ENCODE peak calls at places on chromosomes 3 and 15, in six cellular contexts. H is astrocyte; M is adrenal gland; R is CD4-positive, alpha-beta memory T cell; Y is trophoblast cell; G is CD4-positive, alpha-beta T cell. S is an unnamed sample.

GRCh38 chr3:45666729-45667440 is 22.3 kb upstream of the SACM1L start:
- DNase-seq in H (peak), R (no peak), G (no peak), M (peak), Y (no peak), S (no peak)

GRCh38 chr3:42752961-42753360 is 20.1 kb downstream of the CCDC13 start:
- DNase-seq in G (no peak), H (no peak), M (no peak), Y (no peak), R (no peak), S (no peak)

GRCh38 chr3:101170047-101170771 is 150.2 kb downstream of the IMPG2 start:
- DNase-seq in Y (peak), H (no peak), G (no peak), R (no peak), M (no peak), S (no peak)

GRCh38 chr3:155560594-155560993 is 184.3 kb downstream of the PLCH1 start:
- DNase-seq in R (no peak), G (no peak), M (no peak), Y (peak), H (peak), S (no peak)

GRCh38 chr3:159787191-159787590 is 201.4 kb upstream of the IL12A start:
- DNase-seq in R (no peak), H (peak), M (no peak), Y (peak), G (no peak), S (no peak)

GRCh38 chr3:42692667-42693529 is 7.6 kb downstream of the KLHL40 start:
- DNase-seq in R (no peak), G (no peak), Y (peak), M (no peak), H (no peak), S (no peak)

GRCh38 chr3:55662683-55663082 is 175.6 kb upstream of the WNT5A start:
- DNase-seq in M (no peak), H (peak), R (no peak), G (no peak), Y (peak), S (no peak)

GRCh38 chr15:52139599-52140462 is 27.3 kb upstream of the BCL2L10 start:
- DNase-seq in G (peak), Y (peak), M (peak), H (peak), R (peak), S (peak)

GRCh38 chr3:57927916-57928315 is 80.3 kb upstream of the FLNB start:
- DNase-seq in H (no peak), G (no peak), R (no peak), M (no peak), Y (no peak), S (no peak)

GRCh38 chr15:31325432-31325975 is 1.1 kb upstream of the KLF13 start:
- DNase-seq in G (peak), R (no peak), H (no peak), Y (peak), M (peak), S (peak)

GRCh38 chr15:93709708-93710107 is 521.7 kb upstream of the MCTP2 start:
- DNase-seq in M (no peak), G (no peak), H (no peak), Y (peak), R (no peak), S (peak)

GRCh38 chr3:50158747-50159146 is 3.6 kb downstream of the SEMA3F start:
- DNase-seq in Y (no peak), G (no peak), H (no peak), R (no peak), M (no peak), S (no peak)

GRCh38 chr15:83571820-83572707 is 81.9 kb upstream of the ADAMTSL3 start:
- DNase-seq in M (no peak), H (no peak), G (no peak), Y (peak), R (no peak), S (no peak)

GRCh38 chr15:88571153-88572029 is 24.9 kb upstream of the DET1 start:
- DNase-seq in R (no peak), G (no peak), M (peak), Y (no peak), H (no peak), S (no peak)

GRCh38 chr3:132964267-132964666 is 73.9 kb upstream of the TMEM108 start:
- DNase-seq in H (no peak), G (no peak), R (no peak), Y (no peak), M (no peak), S (no peak)

GRCh38 chr3:14166877-14167605 is 11.4 kb downstream of the XPC start:
- DNase-seq in H (no peak), R (no peak), G (no peak), M (no peak), Y (no peak), S (no peak)

GRCh38 chr3:7781395-7781794 is 720.2 kb upstream of the LMCD1 start:
- DNase-seq in G (no peak), Y (no peak), H (no peak), R (no peak), M (no peak), S (no peak)

GRCh38 chr15:80669599-80670273 is 25.4 kb upstream of the ABHD17C start:
- DNase-seq in Y (peak), M (no peak), G (no peak), R (no peak), H (peak), S (no peak)

GRCh38 chr3:171676600-171677175 is 133.6 kb downstream of the PLD1 start:
- DNase-seq in R (no peak), Y (no peak), M (no peak), H (no peak), G (no peak), S (no peak)

GRCh38 chr3:126439346-126439967 is 36.2 kb downstream of the ZXDC start:
- DNase-seq in R (no peak), G (no peak), Y (no peak), M (no peak), H (no peak), S (no peak)

GRCh38 chr3:37700849-37701248 is 160.8 kb upstream of the CTDSPL start:
- DNase-seq in R (no peak), H (no peak), Y (no peak), G (no peak), M (no peak), S (no peak)

GRCh38 chr3:124592658-124593441 is 137.4 kb upstream of the UMPS start:
- DNase-seq in G (no peak), Y (peak), R (no peak), M (no peak), H (no peak), S (peak)

GRCh38 chr3:11185564-11186317 is 31.4 kb downstream of the HRH1 start:
- DNase-seq in G (no peak), R (no peak), Y (peak), M (peak), H (peak), S (peak)

GRCh38 chr3:15223684-15224575 is 17.9 kb downstream of the CAPN7 start:
- DNase-seq in R (no peak), H (no peak), G (no peak), M (no peak), Y (no peak), S (no peak)

DNA sequence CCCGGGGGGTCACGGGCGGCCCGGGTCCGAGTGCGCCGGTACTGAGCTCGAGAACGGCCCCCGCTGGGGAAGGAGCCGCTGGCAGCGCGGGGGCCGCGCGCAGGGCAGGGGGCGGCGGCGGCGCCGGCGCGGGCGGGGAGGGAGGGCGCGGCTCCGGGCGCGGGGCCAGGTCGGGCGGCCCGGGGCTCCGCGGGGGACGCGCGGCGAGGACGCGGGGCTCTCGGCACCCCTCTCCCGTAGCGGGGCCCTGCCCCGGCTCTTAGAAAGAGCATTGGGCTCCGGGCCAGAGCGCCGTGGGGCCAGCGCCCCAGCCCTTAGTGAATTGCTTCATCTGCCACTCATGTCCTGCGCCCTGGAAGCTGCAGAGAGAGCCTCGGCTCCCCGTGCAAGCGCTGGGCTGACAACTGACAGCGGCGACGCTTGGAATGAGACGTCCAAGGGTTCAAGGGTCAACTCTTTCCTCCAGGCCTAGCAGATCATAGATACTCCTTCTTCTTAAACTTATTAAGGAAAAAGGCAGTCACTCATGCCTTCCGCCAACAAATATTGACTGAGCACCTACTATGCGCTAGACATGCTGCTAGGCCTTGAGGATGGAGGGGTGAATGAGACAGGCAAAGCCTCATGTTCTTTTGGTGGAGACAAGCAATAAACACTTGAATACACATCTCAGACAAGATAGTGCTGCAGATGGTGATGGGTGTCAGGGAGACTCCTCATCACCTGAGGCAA is 140.8 kb downstream of the SMAD6 start:
- DNase-seq in Y (peak), M (peak), R (peak), H (peak), G (no peak), S (peak)
- H3K27ac ChIP-seq in Y (peak), M (no peak), R (no peak), H (peak), G (no peak), S (peak)

GRCh38 chr3:116423945-116424344 is 21.3 kb downstream of the LSAMP start:
- DNase-seq in M (no peak), H (peak), R (no peak), G (no peak), Y (no peak), S (no peak)
- H3K27ac ChIP-seq in M (no peak), H (no peak), R (no peak), G (no peak), Y (no peak), S (peak)

DNA sequence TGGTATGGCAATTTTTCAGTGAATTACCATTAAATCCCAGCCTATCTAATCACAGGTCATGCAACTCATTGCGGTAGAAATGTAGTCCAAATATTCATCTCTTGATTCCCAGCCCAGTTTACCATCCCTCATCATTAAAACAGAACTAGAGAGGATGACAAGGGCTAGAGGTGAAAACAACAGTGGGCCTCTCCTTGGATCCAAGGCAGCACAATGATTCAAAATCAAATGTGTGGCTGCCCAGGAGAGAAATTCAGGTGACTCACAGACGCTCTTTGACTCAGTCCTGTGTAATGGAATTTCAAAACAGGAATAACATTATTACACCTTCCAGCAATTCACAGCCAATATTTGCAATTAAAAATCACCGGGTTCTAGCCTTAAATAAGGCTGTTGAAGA is 246.5 kb downstream of the TBL1XR1 start:
- DNase-seq in G (no peak), M (no peak), Y (peak), H (peak), R (no peak), S (no peak)
- H3K27ac ChIP-seq in G (no peak), M (no peak), Y (no peak), H (peak), R (no peak), S (no peak)

GRCh38 chr3:23446301-23446700 is 243.2 kb downstream of the UBE2E2 start:
- DNase-seq in M (no peak), R (no peak), H (no peak), G (no peak), Y (peak), S (no peak)
- H3K27ac ChIP-seq in M (no peak), R (no peak), H (no peak), G (no peak), Y (no peak), S (no peak)

GRCh38 chr3:197468167-197468566 is 87.6 kb downstream of the BDH1 start:
- DNase-seq in M (no peak), R (no peak), Y (no peak), G (no peak), H (no peak), S (no peak)

GRCh38 chr3:197464794-197465193 is 91.0 kb downstream of the BDH1 start:
- DNase-seq in H (no peak), M (no peak), Y (no peak), R (no peak), G (no peak), S (no peak)

GRCh38 chr3:197465197-197465995 is 90.4 kb downstream of the BDH1 start:
- DNase-seq in G (no peak), R (no peak), M (no peak), H (no peak), Y (no peak), S (no peak)

GRCh38 chr3:197465996-197466549 is 89.7 kb downstream of the BDH1 start:
- DNase-seq in Y (peak), M (peak), R (no peak), G (no peak), H (peak), S (no peak)

GRCh38 chr3:197466586-197467399 is 89.0 kb downstream of the BDH1 start:
- DNase-seq in G (no peak), H (peak), M (peak), Y (peak), R (no peak), S (no peak)
- H3K27ac ChIP-seq in G (no peak), H (peak), M (no peak), Y (peak), R (no peak), S (no peak)

GRCh38 chr3:67863869-67864268 is 209.5 kb upstream of the SUCLG2 start:
- DNase-seq in R (no peak), Y (peak), H (no peak), M (no peak), G (no peak), S (no peak)

GRCh38 chr3:67870477-67870876 is 216.1 kb upstream of the SUCLG2 start:
- DNase-seq in M (no peak), R (no peak), G (no peak), Y (no peak), H (no peak), S (no peak)

DNA sequence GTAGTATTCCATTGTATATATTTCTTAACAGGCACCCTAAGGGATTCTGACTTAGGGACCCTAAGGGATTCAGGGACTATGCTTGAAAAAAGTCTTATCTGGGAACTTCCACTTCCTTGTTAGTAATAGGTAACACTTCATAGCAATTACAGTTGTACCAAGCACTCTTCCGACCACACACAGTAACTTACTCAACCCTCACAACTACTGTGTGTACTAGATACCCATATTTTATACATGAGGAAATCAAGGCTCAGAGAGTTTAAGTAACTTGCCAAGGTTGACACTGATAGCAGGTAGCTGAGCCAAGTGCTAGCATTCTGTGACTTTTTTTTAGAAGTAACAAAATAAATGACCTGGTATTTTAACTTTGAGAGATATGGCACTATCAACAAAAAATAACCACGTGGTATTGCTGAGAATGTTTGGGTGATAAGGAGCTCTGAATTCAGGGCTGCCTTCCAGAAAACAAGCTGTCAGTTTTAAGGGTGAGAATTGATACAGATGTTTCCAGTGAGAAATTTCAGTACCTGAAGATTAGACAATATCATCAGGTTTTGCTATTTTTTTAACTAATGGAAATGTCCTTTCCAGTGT is 210.3 kb upstream of the SUCLG2 start:
- DNase-seq in Y (no peak), M (no peak), R (no peak), G (no peak), H (no peak), S (no peak)
- H3K27ac ChIP-seq in Y (no peak), M (no peak), R (no peak), G (no peak), H (no peak), S (no peak)

DNA sequence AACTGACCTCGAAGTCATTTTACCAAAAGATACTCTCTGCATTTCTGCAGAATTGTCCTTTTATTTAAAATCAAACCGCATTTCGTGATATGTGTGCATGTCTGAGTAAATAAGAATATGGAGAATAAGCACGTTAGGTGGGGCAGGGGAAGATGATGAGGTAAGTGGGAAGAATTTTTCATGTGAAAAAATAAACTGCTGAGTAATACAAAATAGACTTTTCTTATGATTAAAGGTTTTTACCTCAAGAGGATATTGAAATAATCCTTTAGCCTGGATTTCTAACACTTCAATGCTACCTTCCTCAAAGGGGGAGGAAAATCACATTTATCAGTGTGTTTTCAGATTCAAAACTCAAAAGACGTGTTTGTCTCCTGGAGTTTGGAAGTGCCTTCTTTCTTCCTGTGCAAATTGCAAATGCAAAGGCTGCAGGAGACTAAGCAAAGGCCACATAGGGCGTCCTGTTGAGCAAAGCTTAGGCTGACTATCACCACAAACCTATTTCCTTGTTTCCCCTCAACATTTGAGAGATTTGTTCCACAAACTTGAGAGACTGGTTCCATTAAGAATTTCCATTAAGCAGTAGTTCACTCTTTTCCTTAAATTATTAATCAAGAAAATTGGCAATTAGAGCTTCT is 813.5 kb downstream of the MCTP2 start:
- DNase-seq in H (no peak), R (no peak), M (no peak), Y (no peak), G (no peak), S (no peak)
- H3K27ac ChIP-seq in H (no peak), R (no peak), M (no peak), Y (no peak), G (no peak), S (no peak)